ENCODE peak calls at places on chromosomes 16 and 17, in four cellular contexts. I is A549, M is HepG2, W is K562. Z is an unnamed sample.

GRCh38 chr17:565506-565905 is 149.1 kb downstream of the VPS53 start:
- DNase-seq in I (peak), M (peak), W (no peak), Z (peak)

GRCh38 chr17:51860934-51861561 is 297.5 kb downstream of the CA10 start:
- DNase-seq in I (peak), M (peak), W (peak), Z (peak)

GRCh38 chr16:82464192-82464591 is 162.6 kb upstream of the CDH13 start:
- DNase-seq in I (no peak), M (no peak), W (no peak), Z (no peak)

GRCh38 chr16:12651765-12652531 is 151.7 kb downstream of the CPPED1 start:
- DNase-seq in I (no peak), M (no peak), W (no peak), Z (no peak)

GRCh38 chr16:85991425-85991824 is 92.5 kb downstream of the IRF8 start:
- DNase-seq in I (no peak), M (no peak), W (no peak), Z (no peak)

GRCh38 chr17:31226373-31226772 is 70.7 kb downstream of the OMG start:
- DNase-seq in I (no peak), M (no peak), W (no peak), Z (no peak)

GRCh38 chr17:55990332-55991006 is 162.8 kb upstream of the ANKFN1 start:
- DNase-seq in I (no peak), M (no peak), W (no peak), Z (peak)

GRCh38 chr16:6483634-6484033 is 849.0 kb upstream of the RBFOX1 start:
- DNase-seq in I (no peak), M (no peak), W (no peak), Z (no peak)

GRCh38 chr16:66746682-66747081 is 4.7 kb downstream of the DYNC1LI2 start:
- DNase-seq in I (no peak), M (no peak), W (no peak), Z (no peak)

GRCh38 chr17:48930435-48930873 is 14.2 kb downstream of the SNF8 start:
- DNase-seq in I (no peak), M (peak), W (no peak), Z (no peak)

GRCh38 chr17:8702996-8703395 is 41.6 kb downstream of the CCDC42 start:
- DNase-seq in I (no peak), M (no peak), W (no peak), Z (no peak)

GRCh38 chr17:52155301-52155700 is 3.2 kb downstream of the CA10 start:
- DNase-seq in I (no peak), M (no peak), W (no peak), Z (no peak)

GRCh38 chr17:33893192-33893591 is 361.9 kb upstream of the CCL2 start:
- DNase-seq in I (no peak), M (no peak), W (no peak), Z (no peak)

GRCh38 chr17:20986767-20987510 is 55.9 kb downstream of the USP22 start:
- DNase-seq in I (no peak), M (no peak), W (no peak), Z (no peak)

GRCh38 chr17:39538875-39539274 is 68.8 kb downstream of the NEUROD2 start:
- DNase-seq in I (no peak), M (no peak), W (no peak), Z (no peak)

GRCh38 chr17:36884495-36885160 is 52.6 kb upstream of the LHX1 start:
- DNase-seq in I (no peak), M (no peak), W (no peak), Z (no peak)

GRCh38 chr17:40895106-40895730 is 10.2 kb upstream of the KRT20 start:
- DNase-seq in I (peak), M (no peak), W (no peak), Z (no peak)

GRCh38 chr17:4945176-4945943 is 3.0 kb downstream of the PFN1 start:
- DNase-seq in I (peak), M (peak), W (peak), Z (no peak)

GRCh38 chr17:55688057-55688456 is 34.6 kb downstream of the TMEM100 start:
- DNase-seq in I (no peak), M (no peak), W (no peak), Z (no peak)

GRCh38 chr16:13586051-13586450 is 333.9 kb upstream of the ERCC4 start:
- DNase-seq in I (no peak), M (no peak), W (no peak), Z (no peak)

GRCh38 chr17:8084250-8084649 is 3.3 kb downstream of the ALOX12B start:
- DNase-seq in I (no peak), M (no peak), W (no peak), Z (no peak)

GRCh38 chr16:14013571-14014283 is 57.4 kb upstream of the MRTFB start:
- DNase-seq in I (peak), M (peak), W (no peak), Z (no peak)

GRCh38 chr17:13865650-13866049 is 203.7 kb upstream of the COX10 start:
- DNase-seq in I (no peak), M (no peak), W (no peak), Z (no peak)

GRCh38 chr16:75566889-75567255 is 693 bp downstream of the GABARAPL2 start:
- DNase-seq in I (no peak), M (no peak), W (peak), Z (peak)

GRCh38 chr16:380837-381787 is 666 bp downstream of the PGAP6 start:
- DNase-seq in I (no peak), M (no peak), W (peak), Z (peak)

GRCh38 chr17:7632492-7632894 is 2.6 kb downstream of the SHBG start:
- DNase-seq in I (peak), M (no peak), W (peak), Z (peak)

GRCh38 chr16:65323655-65324237 is 201.9 kb upstream of the CDH11 start:
- DNase-seq in I (no peak), M (no peak), W (no peak), Z (no peak)

GRCh38 chr17:12242390-12242954 is 221.8 kb downstream of the MAP2K4 start:
- DNase-seq in I (no peak), M (no peak), W (no peak), Z (no peak)

GRCh38 chr17:41717408-41718286 is 5.5 kb downstream of the GAST start:
- DNase-seq in I (peak), M (no peak), W (no peak), Z (no peak)

GRCh38 chr17:54903375-54903774 is 2.7 kb downstream of the TOM1L1 start:
- DNase-seq in I (peak), M (peak), W (no peak), Z (no peak)

GRCh38 chr16:70601576-70602575 is 44.5 kb upstream of the IL34 start:
- DNase-seq in I (no peak), M (no peak), W (no peak), Z (no peak)

GRCh38 chr16:56747486-56748045 is 17.6 kb downstream of the NUP93 start:
- DNase-seq in I (no peak), M (no peak), W (no peak), Z (no peak)

GRCh38 chr17:17506893-17507464 is 10.8 kb upstream of the RASD1 start:
- DNase-seq in I (no peak), M (no peak), W (no peak), Z (no peak)
- TF ChIP-seq HMGXB4 in I (no peak), M (no peak), W (no peak), Z (no peak)

GRCh38 chr17:45320931-45321461 is 4.2 kb upstream of the MAP3K14 start:
- DNase-seq in I (peak), M (no peak), W (peak), Z (no peak)

GRCh38 chr17:45318561-45319230 is 1.9 kb upstream of the MAP3K14 start:
- DNase-seq in I (no peak), M (no peak), W (no peak), Z (no peak)

GRCh38 chr17:45320349-45320930 is 3.6 kb upstream of the MAP3K14 start:
- DNase-seq in I (peak), M (no peak), W (no peak), Z (no peak)

GRCh38 chr17:45317113-45317820 is 447 bp upstream of the MAP3K14 start:
- DNase-seq in I (peak), M (peak), W (peak), Z (peak)

DNA sequence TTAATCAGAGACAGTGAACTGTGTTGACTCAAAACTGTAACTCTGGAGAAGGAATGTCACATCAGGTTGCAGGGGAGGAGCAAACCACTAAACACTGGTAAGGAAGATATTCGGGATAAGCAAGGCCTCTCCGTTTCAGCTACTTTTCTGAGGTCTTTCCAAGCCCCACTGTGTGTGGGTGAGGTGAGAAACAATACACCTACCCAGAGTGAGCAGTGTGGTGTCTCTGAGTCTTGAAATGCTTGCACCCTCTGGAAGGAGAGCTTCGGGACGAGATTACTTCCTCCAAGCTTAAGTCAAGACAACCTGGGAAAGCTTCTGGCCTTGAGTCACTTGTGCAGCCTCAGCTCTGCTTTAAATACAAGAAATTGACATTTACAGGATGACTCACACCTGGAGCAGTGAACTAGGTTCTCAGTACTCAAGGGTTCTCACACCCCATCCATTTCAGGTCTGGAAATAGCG is 2.5 kb upstream of the MAP3K14 start:
- DNase-seq in I (peak), M (no peak), W (no peak), Z (no peak)
- TF ChIP-seq ESRRA in I (no peak), M (no peak), W (no peak), Z (no peak)

DNA sequence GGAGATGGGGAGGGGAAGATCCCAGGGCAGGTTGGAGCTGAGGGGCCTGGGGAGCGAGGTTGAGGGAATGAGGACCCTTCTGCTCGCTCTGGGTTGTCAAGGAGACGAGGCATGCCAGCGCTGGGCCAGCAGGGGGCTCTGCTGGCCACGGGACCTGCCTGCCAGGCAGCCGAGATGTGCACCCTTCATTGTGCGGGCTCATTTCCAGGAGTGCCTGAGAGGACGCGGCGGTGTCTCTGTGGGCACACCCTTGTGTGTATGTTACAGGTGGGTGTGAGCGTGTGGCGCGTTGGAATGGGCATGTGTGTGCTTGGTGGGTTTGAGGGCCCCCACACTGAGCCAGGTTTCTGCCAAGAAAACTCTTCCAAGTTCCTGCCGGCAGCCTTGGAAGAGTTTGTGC is 15.9 kb downstream of the ARHGAP23 start:
- DNase-seq in I (peak), M (peak), W (peak), Z (peak)
- TF ChIP-seq HMGXB4 in I (no peak), M (peak), W (no peak), Z (no peak)

GRCh38 chr16:57997176-57997527 is 3.3 kb downstream of the ZNF319 start:
- DNase-seq in I (no peak), M (no peak), W (no peak), Z (no peak)

GRCh38 chr16:57997528-57998265 is 2.8 kb downstream of the ZNF319 start:
- DNase-seq in I (no peak), M (no peak), W (no peak), Z (no peak)

GRCh38 chr16:57995721-57996405 is 4.6 kb downstream of the ZNF319 start:
- DNase-seq in I (no peak), M (no peak), W (no peak), Z (no peak)

GRCh38 chr16:57994778-57995177 is 5.7 kb downstream of the ZNF319 start:
- DNase-seq in I (peak), M (peak), W (peak), Z (peak)

GRCh38 chr16:57996406-57997175 is 3.9 kb downstream of the ZNF319 start:
- DNase-seq in I (no peak), M (no peak), W (no peak), Z (no peak)
- TF ChIP-seq ESRRA in I (no peak), M (no peak), W (no peak), Z (no peak)

GRCh38 chr16:19645557-19645981 is 72.5 kb downstream of the KNOP1 start:
- DNase-seq in I (no peak), M (no peak), W (no peak), Z (no peak)

GRCh38 chr16:19649980-19650379 is 68.0 kb downstream of the KNOP1 start:
- DNase-seq in I (no peak), M (no peak), W (no peak), Z (no peak)

GRCh38 chr16:19639986-19640421 is 78.0 kb downstream of the KNOP1 start:
- DNase-seq in I (no peak), M (no peak), W (no peak), Z (no peak)

GRCh38 chr16:19644877-19645276 is 73.2 kb downstream of the KNOP1 start:
- DNase-seq in I (no peak), M (no peak), W (no peak), Z (no peak)
- TF ChIP-seq HMGXB4 in I (no peak), M (no peak), W (no peak), Z (no peak)

GRCh38 chr17:45332989-45333701 is 16.3 kb upstream of the MAP3K14 start:
- DNase-seq in I (no peak), M (no peak), W (peak), Z (no peak)
- TF ChIP-seq ESRRA in I (no peak), M (no peak), W (peak), Z (no peak)

GRCh38 chr17:3798273-3799180 is 2.5 kb downstream of the ITGAE start:
- DNase-seq in I (no peak), M (no peak), W (no peak), Z (no peak)
- TF ChIP-seq HMGXB4 in I (no peak), M (no peak), W (no peak), Z (no peak)